ENCODE peak calls at places on chromosomes 5 and 9, in four cellular contexts. T is tibial artery, I is upper lobe of right lung, B is vagina. H is an unnamed sample.
A peak's percentile ranks its signal among the peaks of the same experiment; 100 is the strongest.

GRCh38 chr9:115195889-115196288 is 77.9 kb upstream of the TNC start:
- DNase-seq in T (no peak), I (no peak), B (no peak), H (no peak)

GRCh38 chr9:106066937-106067545 is 372.7 kb downstream of the TMEM38B start:
- DNase-seq in T (no peak), I (no peak), B (no peak), H (no peak)

GRCh38 chr9:113530022-113530635 is 66.6 kb downstream of the RGS3 start:
- DNase-seq in T (peak; percentile 40), I (no peak), B (no peak), H (no peak)

GRCh38 chr9:132216861-132217655 is 55.2 kb downstream of the NTNG2 start:
- DNase-seq in T (no peak), I (no peak), B (no peak), H (no peak)

GRCh38 chr5:45774528-45774927 is 78.3 kb upstream of the HCN1 start:
- DNase-seq in T (no peak), I (no peak), B (no peak), H (no peak)

GRCh38 chr9:37035472-37036236 is 1.6 kb upstream of the PAX5 start:
- DNase-seq in T (no peak), I (no peak), B (no peak), H (no peak)

GRCh38 chr9:18861599-18862546 is 171.1 kb downstream of the SAXO1 start:
- DNase-seq in T (peak; percentile 84), I (no peak), B (no peak), H (no peak)

GRCh38 chr5:132283423-132284043 is 10.7 kb upstream of the SLC22A4 start:
- DNase-seq in T (no peak), I (no peak), B (no peak), H (no peak)

DNA sequence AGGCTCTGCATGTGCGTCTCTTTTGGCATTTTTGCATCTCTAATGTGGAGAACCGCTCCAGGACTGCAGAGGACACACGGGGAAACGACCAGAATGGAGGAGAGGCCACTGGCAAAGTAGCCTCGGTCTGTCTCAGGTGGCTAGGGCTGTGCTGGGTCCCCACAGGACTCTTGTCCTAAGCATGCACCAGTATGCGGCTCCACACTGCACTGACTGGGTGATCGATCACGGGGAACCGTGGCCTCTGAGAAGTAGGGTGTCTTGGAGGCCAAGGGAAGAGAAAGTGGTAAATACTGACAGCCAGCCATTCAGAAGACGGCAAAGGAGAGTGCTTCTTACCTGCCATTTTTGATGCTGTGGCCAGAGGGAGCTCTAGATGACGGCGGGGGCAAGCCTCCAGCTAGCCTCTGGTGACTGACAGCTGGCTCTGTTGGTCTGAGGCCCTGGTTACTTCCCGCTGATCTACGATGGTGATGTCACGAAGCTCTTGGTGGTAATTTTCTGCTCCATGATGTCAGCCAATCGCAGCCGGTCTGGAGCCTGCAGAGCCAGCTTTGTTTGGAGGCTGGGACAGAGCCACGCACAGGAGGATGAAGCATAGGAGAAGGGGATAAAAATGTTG is 40.4 kb upstream of the GADD45G start:
- DNase-seq in T (no peak), I (no peak), B (no peak), H (no peak)
- TF ChIP-seq CTCF in T (no peak), I (no peak), B (no peak), H (peak; percentile 37)

DNA sequence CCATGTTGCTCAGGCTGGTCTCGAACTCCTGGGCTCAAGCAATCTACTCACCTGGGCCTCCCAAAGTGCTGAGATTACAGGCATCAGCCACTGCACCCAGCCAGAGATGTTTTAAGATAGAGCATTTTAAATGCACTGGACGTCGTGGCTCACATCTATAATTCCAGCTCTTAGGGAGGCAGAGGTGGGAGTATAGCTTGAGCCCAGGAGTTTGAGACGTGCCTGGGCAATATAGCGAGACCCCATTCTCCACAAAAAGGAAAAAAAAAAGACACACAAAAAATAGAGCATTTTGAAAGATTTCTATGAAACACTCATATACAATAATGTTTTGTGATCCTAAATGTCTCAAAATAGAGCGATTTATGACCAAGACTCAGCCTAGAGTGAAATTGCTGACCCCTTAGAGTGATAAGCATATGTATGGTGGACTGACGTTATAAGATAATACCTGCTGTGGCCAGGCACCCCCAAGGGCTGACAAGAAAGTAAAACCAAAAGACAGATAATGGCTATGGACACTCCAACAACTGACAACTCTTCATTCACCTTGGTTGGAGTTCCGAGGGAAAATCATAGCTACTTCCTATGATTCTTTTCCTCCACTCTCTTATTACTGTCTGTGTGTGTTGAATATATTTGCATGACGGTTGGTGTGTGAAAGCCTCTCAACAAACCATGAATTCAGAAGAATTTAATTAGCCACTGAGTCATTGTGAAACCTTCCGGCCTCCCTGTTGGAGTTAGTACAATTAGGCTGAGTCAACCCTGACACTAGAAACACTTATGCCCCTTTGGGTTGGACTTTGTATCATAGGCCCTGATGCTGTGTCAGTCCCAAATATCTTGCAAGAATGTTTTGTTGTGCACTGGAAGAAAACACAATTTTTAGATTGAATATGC is 526.5 kb upstream of the NUDT12 start:
- DNase-seq in T (no peak), I (no peak), B (no peak), H (no peak)
- H3K4me3 ChIP-seq in T (no peak overlapping the region), I (no peak overlapping the region), B (no peak overlapping the region), H (no peak overlapping the region)

DNA sequence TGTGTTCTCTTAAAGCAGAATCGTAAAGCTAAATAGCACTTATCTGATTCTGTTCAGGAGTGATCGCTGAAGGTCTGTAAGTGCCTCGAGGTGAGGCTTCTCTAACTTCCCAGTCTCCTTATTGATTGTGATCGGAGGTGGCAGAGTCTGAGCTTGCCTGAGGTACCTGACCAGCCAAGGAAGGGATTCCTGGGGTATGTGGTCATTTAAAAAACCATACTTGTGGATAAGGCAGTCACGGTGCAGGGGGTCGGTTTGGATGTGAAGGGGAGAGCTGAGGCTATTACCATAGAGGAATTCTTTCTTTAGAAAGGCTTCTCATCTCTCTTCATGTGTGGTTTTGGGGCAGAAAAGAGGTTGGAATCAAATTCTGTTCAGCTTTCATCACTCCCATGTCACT is 193.7 kb downstream of the TLE4 start:
- DNase-seq in T (no peak), I (no peak), B (no peak), H (no peak)
- TF ChIP-seq CTCF in T (no peak), I (no peak), B (no peak), H (no peak)

GRCh38 chr5:167893271-167893670 is 398.2 kb upstream of the WWC1 start:
- DNase-seq in T (no peak), I (no peak), B (no peak), H (no peak)

GRCh38 chr5:167888395-167888794 is 403.1 kb upstream of the WWC1 start:
- DNase-seq in T (no peak), I (no peak), B (no peak), H (no peak)

GRCh38 chr5:167894631-167895472 is 396.6 kb upstream of the WWC1 start:
- DNase-seq in T (no peak), I (no peak), B (no peak), H (no peak)

GRCh38 chr5:167892352-167893115 is 398.9 kb upstream of the WWC1 start:
- DNase-seq in T (no peak), I (no peak), B (no peak), H (no peak)

GRCh38 chr5:167889276-167889675 is 402.2 kb upstream of the WWC1 start:
- DNase-seq in T (no peak), I (no peak), B (no peak), H (no peak)
- H3K4me3 ChIP-seq in T (no peak overlapping the region), I (no peak overlapping the region), B (no peak overlapping the region), H (no peak overlapping the region)

GRCh38 chr9:81408951-81409350 is 280.4 kb downstream of the TLE1 start:
- DNase-seq in T (no peak), I (no peak), B (no peak), H (no peak)

GRCh38 chr9:81414836-81415235 is 274.5 kb downstream of the TLE1 start:
- DNase-seq in T (no peak), I (no peak), B (no peak), H (no peak)

GRCh38 chr9:81411961-81412360 is 277.4 kb downstream of the TLE1 start:
- DNase-seq in T (no peak), I (no peak), B (no peak), H (no peak)

GRCh38 chr9:81405199-81405598 is 284.1 kb downstream of the TLE1 start:
- DNase-seq in T (no peak), I (no peak), B (no peak), H (no peak)

GRCh38 chr9:81410201-81410600 is 279.1 kb downstream of the TLE1 start:
- DNase-seq in T (no peak), I (no peak), B (no peak), H (peak; percentile 66)
- TF ChIP-seq CTCF in T (no peak), I (no peak), B (no peak), H (no peak)

H was measured in retinal pigment epithelial cell.